ENCODE peak calls at places on chromosomes 11 and 22, in four cellular contexts. One of them, this sample, is unnamed.
A peak's percentile ranks its signal among the peaks of the same experiment; 100 is the strongest.

GRCh38 chr11:74702383-74703007 is 28.7 kb downstream of the CHRDL2 start:
- DNase-seq in choroid plexus epithelial cell: peak; percentile 84
- DNase-seq in BJ: no peak
- DNase-seq in heart right ventricle: peak; percentile 60
- DNase-seq in this sample: no peak

GRCh38 chr22:21025266-21025665 is 7.1 kb downstream of the SLC7A4 start:
- DNase-seq in choroid plexus epithelial cell: no peak
- DNase-seq in heart right ventricle: no peak
- DNase-seq in BJ: no peak
- DNase-seq in this sample: no peak

GRCh38 chr11:69217276-69218105 is 61.8 kb downstream of the SMIM38 start:
- DNase-seq in BJ: no peak
- DNase-seq in heart right ventricle: no peak
- DNase-seq in choroid plexus epithelial cell: no peak
- DNase-seq in this sample: no peak

GRCh38 chr11:115711021-115711420 is 206.8 kb upstream of the CADM1 start:
- DNase-seq in choroid plexus epithelial cell: no peak
- DNase-seq in heart right ventricle: no peak
- DNase-seq in BJ: no peak
- DNase-seq in this sample: no peak

GRCh38 chr11:66001941-66002647 is at the start of the genes BANF1 and EIF1AD:
- DNase-seq in BJ: peak; percentile 85
- DNase-seq in heart right ventricle: peak; percentile 86
- DNase-seq in choroid plexus epithelial cell: peak; percentile 99
- DNase-seq in this sample: peak; percentile 79

GRCh38 chr11:2298795-2299747 is 2.6 kb downstream of the C11orf21 start:
- DNase-seq in BJ: no peak
- DNase-seq in heart right ventricle: no peak
- DNase-seq in choroid plexus epithelial cell: peak; percentile 36
- DNase-seq in this sample: no peak

GRCh38 chr22:35489225-35489624 is 51.4 kb upstream of the RASD2 start:
- DNase-seq in heart right ventricle: no peak
- DNase-seq in choroid plexus epithelial cell: no peak
- DNase-seq in BJ: no peak
- DNase-seq in this sample: no peak

GRCh38 chr11:130118636-130119387 is 40.8 kb upstream of the ST14 start:
- DNase-seq in heart right ventricle: no peak
- DNase-seq in choroid plexus epithelial cell: no peak
- DNase-seq in BJ: no peak
- DNase-seq in this sample: no peak

GRCh38 chr11:77665240-77665965 is 27.8 kb upstream of the CLNS1A start:
- DNase-seq in BJ: no peak
- DNase-seq in choroid plexus epithelial cell: no peak
- DNase-seq in heart right ventricle: no peak
- DNase-seq in this sample: no peak

GRCh38 chr22:31104869-31105268 is 2.5 kb downstream of the SELENOM start:
- DNase-seq in choroid plexus epithelial cell: no peak
- DNase-seq in heart right ventricle: peak; percentile 34
- DNase-seq in BJ: no peak
- DNase-seq in this sample: no peak

GRCh38 chr11:13391217-13391616 is 71.8 kb downstream of the BTBD10 start:
- DNase-seq in heart right ventricle: no peak
- DNase-seq in BJ: no peak
- DNase-seq in choroid plexus epithelial cell: no peak
- DNase-seq in this sample: no peak

GRCh38 chr11:13883042-13883441 is 79.5 kb upstream of the SPON1 start:
- DNase-seq in heart right ventricle: no peak
- DNase-seq in BJ: no peak
- DNase-seq in choroid plexus epithelial cell: no peak
- DNase-seq in this sample: no peak

GRCh38 chr11:4068962-4069361 is 25.6 kb upstream of the RRM1 start:
- DNase-seq in BJ: no peak
- DNase-seq in heart right ventricle: no peak
- DNase-seq in choroid plexus epithelial cell: no peak
- DNase-seq in this sample: no peak

GRCh38 chr22:39933741-39934140 is 26.5 kb upstream of the TMA7B start:
- DNase-seq in heart right ventricle: no peak
- DNase-seq in choroid plexus epithelial cell: no peak
- DNase-seq in BJ: no peak
- DNase-seq in this sample: no peak

GRCh38 chr11:119484741-119485605 is 62.0 kb upstream of the THY1 start:
- DNase-seq in choroid plexus epithelial cell: peak; percentile 7
- DNase-seq in heart right ventricle: no peak
- DNase-seq in BJ: no peak
- DNase-seq in this sample: no peak
- TF ChIP-seq CTCF in choroid plexus epithelial cell: peak; percentile 36
- TF ChIP-seq CTCF in heart right ventricle: no peak
- TF ChIP-seq CTCF in BJ: peak; percentile 8
- TF ChIP-seq CTCF in this sample: peak; percentile 29

DNA sequence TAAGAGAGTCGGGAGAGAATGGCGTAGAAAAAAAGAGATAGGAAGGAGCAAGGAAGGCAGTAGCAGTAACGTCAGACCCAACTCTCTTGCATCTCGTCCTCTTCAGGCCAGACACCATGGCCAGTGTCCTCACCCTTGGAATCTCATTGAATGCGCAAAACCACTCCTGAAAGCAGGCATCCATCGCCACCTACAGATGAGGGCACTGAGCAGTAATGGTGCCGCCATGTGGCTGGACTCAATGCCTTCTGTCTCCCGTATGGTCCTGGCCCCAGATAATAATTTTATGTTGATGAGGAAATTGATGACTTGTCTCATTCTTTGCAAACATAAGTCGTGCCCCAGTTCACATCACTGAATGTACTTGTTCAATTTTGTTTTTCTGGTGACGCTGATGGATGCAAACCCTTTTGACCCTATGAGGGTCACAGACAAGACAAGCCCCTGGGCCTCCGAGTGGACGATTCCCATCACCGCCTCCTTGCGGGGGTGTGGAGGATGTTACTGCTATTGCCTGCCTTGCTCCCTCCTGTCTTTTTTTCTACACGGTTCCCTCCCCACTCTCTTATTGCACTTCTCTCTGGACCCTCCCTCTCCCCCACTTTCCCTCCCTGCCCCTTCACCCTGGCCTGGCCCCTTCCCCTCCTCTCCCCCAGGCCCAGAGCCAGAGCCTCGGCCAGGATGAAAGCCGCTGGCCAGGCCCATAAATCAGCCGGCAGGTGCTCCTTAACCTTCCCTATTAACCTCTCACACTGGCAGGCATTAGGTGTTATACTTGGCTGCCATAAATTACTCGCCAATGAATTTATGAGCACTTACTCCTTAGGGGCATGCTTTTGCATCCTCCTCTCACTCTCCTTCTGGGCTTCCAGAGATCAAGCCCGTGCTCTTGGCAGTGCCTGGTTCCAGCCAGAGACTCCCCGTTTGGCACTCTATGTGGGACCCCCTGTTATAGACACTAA is 18.1 kb upstream of the ALX4 start:
- DNase-seq in BJ: no peak
- DNase-seq in choroid plexus epithelial cell: no peak
- DNase-seq in heart right ventricle: no peak
- DNase-seq in this sample: no peak
- TF ChIP-seq CTCF in BJ: peak; percentile 9
- TF ChIP-seq CTCF in choroid plexus epithelial cell: peak; percentile 36
- TF ChIP-seq CTCF in heart right ventricle: no peak
- TF ChIP-seq CTCF in this sample: no peak

GRCh38 chr11:73327812-73328364 is 19.8 kb downstream of the ARHGEF17 start:
- DNase-seq in BJ: no peak
- DNase-seq in choroid plexus epithelial cell: no peak
- DNase-seq in heart right ventricle: no peak
- DNase-seq in this sample: no peak

GRCh38 chr11:73333173-73333572 is 25.1 kb downstream of the ARHGEF17 start:
- DNase-seq in heart right ventricle: no peak
- DNase-seq in BJ: no peak
- DNase-seq in choroid plexus epithelial cell: no peak
- DNase-seq in this sample: no peak

GRCh38 chr11:73331138-73331916 is 23.3 kb downstream of the ARHGEF17 start:
- DNase-seq in heart right ventricle: peak; percentile 57
- DNase-seq in BJ: no peak
- DNase-seq in choroid plexus epithelial cell: peak; percentile 85
- DNase-seq in this sample: no peak

GRCh38 chr11:73333626-73334199 is 25.6 kb downstream of the ARHGEF17 start:
- DNase-seq in choroid plexus epithelial cell: no peak
- DNase-seq in BJ: no peak
- DNase-seq in heart right ventricle: no peak
- DNase-seq in this sample: no peak

GRCh38 chr11:73330569-73331093 is 22.6 kb downstream of the ARHGEF17 start:
- DNase-seq in heart right ventricle: no peak
- DNase-seq in choroid plexus epithelial cell: peak; percentile 76
- DNase-seq in BJ: no peak
- DNase-seq in this sample: no peak
- TF ChIP-seq CTCF in heart right ventricle: no peak
- TF ChIP-seq CTCF in choroid plexus epithelial cell: peak; percentile 76
- TF ChIP-seq CTCF in BJ: peak; percentile 69
- TF ChIP-seq CTCF in this sample: peak; percentile 64

GRCh38 chr11:118657709-118658108 is 21.7 kb downstream of the TREH start:
- DNase-seq in choroid plexus epithelial cell: no peak
- DNase-seq in heart right ventricle: no peak
- DNase-seq in BJ: no peak
- DNase-seq in this sample: no peak

GRCh38 chr11:118659956-118660645 is 19.3 kb downstream of the TREH start:
- DNase-seq in heart right ventricle: no peak
- DNase-seq in BJ: no peak
- DNase-seq in choroid plexus epithelial cell: no peak
- DNase-seq in this sample: no peak

GRCh38 chr11:118657238-118657637 is 22.2 kb downstream of the TREH start:
- DNase-seq in heart right ventricle: no peak
- DNase-seq in choroid plexus epithelial cell: no peak
- DNase-seq in BJ: no peak
- DNase-seq in this sample: no peak

GRCh38 chr11:118659314-118659939 is 20.0 kb downstream of the TREH start:
- DNase-seq in heart right ventricle: peak; percentile 94
- DNase-seq in BJ: no peak
- DNase-seq in choroid plexus epithelial cell: peak; percentile 86
- DNase-seq in this sample: no peak

GRCh38 chr11:118658372-118659313 is 20.8 kb downstream of the TREH start:
- DNase-seq in BJ: no peak
- DNase-seq in heart right ventricle: no peak
- DNase-seq in choroid plexus epithelial cell: peak; percentile 32
- DNase-seq in this sample: no peak
- TF ChIP-seq CTCF in BJ: peak; percentile 32
- TF ChIP-seq CTCF in heart right ventricle: no peak
- TF ChIP-seq CTCF in choroid plexus epithelial cell: peak; percentile 31
- TF ChIP-seq CTCF in this sample: peak; percentile 24

GRCh38 chr22:48554893-48555552 is 1272.7 kb downstream of the BRD1 start:
- DNase-seq in heart right ventricle: no peak
- DNase-seq in BJ: no peak
- DNase-seq in choroid plexus epithelial cell: no peak
- DNase-seq in this sample: no peak
- TF ChIP-seq CTCF in heart right ventricle: no peak
- TF ChIP-seq CTCF in BJ: no peak
- TF ChIP-seq CTCF in choroid plexus epithelial cell: no peak
- TF ChIP-seq CTCF in this sample: no peak

DNA sequence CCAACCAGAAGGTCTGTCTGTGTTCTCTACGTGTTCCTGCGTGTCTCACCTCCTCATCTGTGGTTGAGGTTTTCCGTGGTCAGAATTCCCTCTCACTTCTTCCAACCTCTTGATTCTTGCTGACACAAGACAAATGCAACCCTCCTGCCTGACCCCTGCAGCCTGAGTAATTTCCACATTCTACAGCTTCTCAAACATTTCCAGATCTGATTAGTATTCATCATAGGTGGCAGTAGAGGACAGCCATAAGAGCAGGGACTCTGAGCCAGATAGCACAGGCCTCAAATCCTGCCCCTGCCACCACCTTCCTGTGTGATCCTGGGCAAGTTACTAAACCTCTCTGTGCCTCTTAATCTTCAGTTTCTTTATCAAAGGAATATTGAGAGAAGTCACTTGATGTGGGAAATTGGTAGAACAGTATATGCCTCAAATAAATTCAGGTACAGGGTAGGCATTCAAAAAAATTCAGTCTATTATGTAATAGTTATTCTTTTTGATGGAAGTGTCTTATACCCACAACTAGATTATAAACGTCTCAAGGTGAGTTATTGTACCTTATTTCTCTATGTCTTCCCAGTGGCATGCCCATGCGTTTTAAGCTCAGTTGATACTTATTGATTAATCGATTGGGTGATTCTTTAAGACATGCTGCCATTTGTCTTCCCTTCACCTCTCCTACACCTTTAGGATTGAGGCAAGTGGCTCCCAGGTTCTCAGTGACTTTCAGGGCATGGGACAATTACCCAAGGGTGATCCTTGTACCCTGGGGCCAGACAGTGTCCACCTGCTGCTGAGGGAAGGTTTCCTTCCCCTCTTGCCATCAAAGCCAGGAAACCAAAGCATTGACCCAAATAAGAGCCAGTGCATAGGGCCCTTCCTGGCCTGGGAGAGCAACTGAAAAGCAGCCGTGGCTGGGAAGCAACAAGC is 19.6 kb downstream of the POU2AF1 start:
- DNase-seq in heart right ventricle: no peak
- DNase-seq in BJ: no peak
- DNase-seq in choroid plexus epithelial cell: no peak
- DNase-seq in this sample: no peak
- TF ChIP-seq CTCF in heart right ventricle: no peak
- TF ChIP-seq CTCF in BJ: no peak
- TF ChIP-seq CTCF in choroid plexus epithelial cell: no peak
- TF ChIP-seq CTCF in this sample: no peak

DNA sequence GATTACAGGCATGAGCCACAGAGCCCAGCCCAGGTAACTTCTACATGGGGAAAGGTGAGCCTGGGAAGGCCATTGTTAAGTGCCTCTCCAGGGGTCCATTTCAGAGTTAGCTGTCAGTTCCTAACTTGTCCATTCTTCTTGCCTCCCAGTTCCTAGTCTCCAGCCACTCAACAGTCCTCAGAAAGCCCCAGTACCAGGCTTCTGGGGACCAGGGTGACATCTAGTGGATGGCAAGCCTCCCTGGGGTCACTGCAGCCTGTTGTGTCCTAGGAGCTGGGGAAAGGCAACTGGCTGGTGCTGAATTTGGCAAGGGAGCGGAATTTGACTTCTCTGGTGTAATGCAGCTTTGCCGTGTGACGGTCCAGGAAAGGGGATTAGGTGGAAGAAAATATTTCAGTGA is 2.1 kb downstream of the LGALS12 start:
- DNase-seq in choroid plexus epithelial cell: no peak
- DNase-seq in BJ: no peak
- DNase-seq in heart right ventricle: peak; percentile 30
- DNase-seq in this sample: no peak
- TF ChIP-seq CTCF in choroid plexus epithelial cell: peak; percentile 28
- TF ChIP-seq CTCF in BJ: peak; percentile 3
- TF ChIP-seq CTCF in heart right ventricle: peak; percentile 38
- TF ChIP-seq CTCF in this sample: peak; percentile 31

GRCh38 chr11:89608234-89608966 is 101.7 kb upstream of the TRIM77 start:
- DNase-seq in BJ: no peak
- DNase-seq in heart right ventricle: no peak
- DNase-seq in choroid plexus epithelial cell: no peak
- DNase-seq in this sample: no peak
- TF ChIP-seq CTCF in BJ: no peak
- TF ChIP-seq CTCF in heart right ventricle: no peak
- TF ChIP-seq CTCF in choroid plexus epithelial cell: no peak
- TF ChIP-seq CTCF in this sample: no peak

This sample was measured in kidney epithelial cell.